ENCODE peak calls at places on chromosomes 4 and X, in six cellular contexts. L, D, E, W, O and Q are unnamed samples.

GRCh38 chr4:159102623-159103405 is at the start of gene RAPGEF2:
- DNase-seq in L (peak), D (peak), E (peak), W (peak), O (peak), Q (peak)

GRCh38 chrX:63275127-63275526 is 76.0 kb downstream of the SPIN4 start:
- DNase-seq in L (peak), D (peak), E (peak), W (peak), O (peak), Q (peak)

GRCh38 chrX:14095702-14096101 is 66.0 kb upstream of the GEMIN8 start:
- DNase-seq in L (peak), D (peak), E (peak), W (peak), O (peak), Q (peak)

GRCh38 chrX:149762696-149763614 is 10.9 kb upstream of the HSFX1 start:
- DNase-seq in L (no peak), D (no peak), E (no peak), W (no peak), O (no peak), Q (no peak)

GRCh38 chr4:129446074-129446473 is 350.1 kb downstream of the C4orf33 start:
- DNase-seq in L (peak), D (no peak), E (no peak), W (no peak), O (no peak), Q (no peak)

GRCh38 chr4:10456270-10457254 is 664 bp downstream of the ZNF518B start:
- DNase-seq in L (peak), D (peak), E (no peak), W (peak), O (no peak), Q (peak)

GRCh38 chr4:125303058-125303457 is 11.7 kb upstream of the FAT4 start:
- DNase-seq in L (no peak), D (no peak), E (no peak), W (no peak), O (no peak), Q (no peak)

GRCh38 chr4:150974750-150975149 is 40.3 kb downstream of the LRBA start:
- DNase-seq in L (no peak), D (no peak), E (no peak), W (no peak), O (no peak), Q (no peak)

GRCh38 chr4:24568425-24568824 is 15.9 kb downstream of the DHX15 start:
- DNase-seq in L (no peak), D (no peak), E (no peak), W (no peak), O (no peak), Q (no peak)

GRCh38 chrX:19810809-19811208 is 76.6 kb downstream of the SH3KBP1 start:
- DNase-seq in L (no peak), D (no peak), E (no peak), W (no peak), O (peak), Q (no peak)

GRCh38 chrX:102651242-102651967 is at the start of gene GPRASP1:
- DNase-seq in L (no peak), D (peak), E (no peak), W (no peak), O (no peak), Q (peak)
- TF ChIP-seq POLR2AphosphoS5 in L (no peak), D (no peak), E (no peak), W (no peak), O (no peak), Q (no peak)

DNA sequence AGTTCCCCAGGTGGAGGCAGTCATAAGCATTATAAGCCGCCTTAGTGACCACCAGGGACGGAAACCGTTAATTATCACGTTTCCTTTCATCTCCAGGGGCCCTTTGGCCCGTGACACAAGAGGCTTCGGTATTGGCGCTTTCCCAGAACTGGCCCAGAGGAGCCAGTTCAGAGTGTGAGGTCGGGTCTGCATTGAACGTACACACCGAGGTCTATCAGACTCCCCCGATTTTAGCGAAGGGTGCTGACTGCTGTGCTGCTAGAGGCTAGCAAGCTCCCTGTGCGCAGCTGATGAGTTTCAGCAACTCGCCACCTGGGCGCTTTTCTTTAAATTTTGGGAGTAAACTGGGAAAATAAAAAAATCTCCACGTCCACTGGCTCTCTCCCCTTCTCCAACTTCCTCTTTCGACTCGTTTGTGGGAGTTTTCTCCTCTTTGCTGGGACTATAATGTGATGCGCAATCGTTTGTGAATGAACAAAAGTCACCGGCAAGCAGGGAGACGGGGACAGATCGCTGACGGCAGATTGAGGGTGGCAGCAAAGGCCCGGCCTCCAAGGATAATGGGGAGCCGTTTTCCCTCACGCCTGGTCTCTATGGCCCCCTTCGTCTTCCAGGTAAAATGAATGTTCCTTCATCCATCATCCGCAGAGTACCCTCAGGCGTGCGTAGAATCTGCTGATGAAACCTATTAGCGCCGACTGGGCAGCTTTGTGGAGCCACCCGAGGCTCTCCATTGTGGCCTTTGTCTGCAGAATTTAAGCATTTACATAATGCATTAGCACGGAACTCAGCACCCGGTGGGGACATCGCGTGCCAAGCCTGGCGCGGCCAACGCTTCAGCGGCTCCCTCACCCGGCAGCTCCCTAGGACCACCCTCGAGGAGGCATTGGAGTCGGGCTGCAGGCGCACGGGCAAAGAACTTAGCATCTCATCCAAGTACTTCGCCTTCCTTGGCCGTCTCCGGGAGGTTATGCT is 1.6 kb upstream of the LRAT start:
- DNase-seq in L (no peak), D (peak), E (no peak), W (no peak), O (no peak), Q (no peak)
- TF ChIP-seq EZH2 in L (no peak), D (peak), E (no peak), W (no peak), O (no peak), Q (peak)

GRCh38 chr4:1794809-1795303 is 1.8 kb downstream of the FGFR3 start:
- DNase-seq in L (no peak), D (no peak), E (no peak), W (no peak), O (no peak), Q (no peak)

GRCh38 chr4:1793940-1794808 is 1.1 kb downstream of the FGFR3 start:
- DNase-seq in L (no peak), D (no peak), E (no peak), W (peak), O (no peak), Q (peak)

GRCh38 chr4:1793496-1793840 is 375 bp downstream of the FGFR3 start:
- DNase-seq in L (no peak), D (no peak), E (no peak), W (peak), O (no peak), Q (no peak)

GRCh38 chr4:1792158-1792831 is 798 bp upstream of the FGFR3 start:
- DNase-seq in L (no peak), D (no peak), E (no peak), W (no peak), O (no peak), Q (no peak)

DNA sequence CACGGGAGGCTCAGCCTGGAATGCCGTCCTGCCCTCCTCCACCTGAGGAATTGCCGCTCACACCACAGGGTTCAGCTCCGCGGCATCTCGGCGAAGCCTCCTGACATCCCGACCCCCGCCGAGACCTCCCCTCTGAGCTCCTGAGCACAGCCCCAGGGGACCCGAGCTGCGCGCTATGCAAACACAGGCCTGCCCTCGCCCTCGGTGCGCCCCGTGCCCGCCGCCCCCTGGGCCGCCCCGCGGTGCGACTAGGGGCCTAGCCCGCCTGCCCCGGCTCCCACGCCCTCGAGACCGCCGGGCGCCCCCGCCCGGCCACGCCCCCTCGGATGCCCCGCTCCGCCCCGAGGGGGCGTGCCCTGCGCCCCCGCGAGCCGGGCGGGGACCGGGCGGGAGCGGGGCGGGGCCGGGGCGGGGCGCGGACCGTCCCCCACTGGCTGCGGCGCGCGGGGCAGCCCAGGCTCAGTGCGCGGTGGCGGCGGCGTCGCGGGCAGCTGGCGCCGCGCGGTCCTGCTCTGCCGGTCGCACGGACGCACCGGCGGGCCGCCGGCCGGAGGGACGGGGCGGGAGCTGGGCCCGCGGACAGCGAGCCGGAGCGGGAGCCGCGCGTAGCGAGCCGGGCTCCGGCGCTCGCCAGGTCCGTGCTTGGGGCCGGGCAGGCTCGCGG is at the start of gene FGFR3:
- DNase-seq in L (no peak), D (peak), E (no peak), W (peak), O (peak), Q (no peak)
- H3K4me3 ChIP-seq in L (peak), D (peak), E (no peak), W (peak), O (peak), Q (no peak)

GRCh38 chrX:75155830-75156525 is at the start of gene ABCB7:
- DNase-seq in L (peak), D (peak), E (peak), W (peak), O (peak), Q (peak)
- TF ChIP-seq POLR2AphosphoS5 in L (peak), D (peak), E (peak), W (no peak), O (peak), Q (peak)

GRCh38 chrX:44415639-44416386 is 72.3 kb upstream of the EFHC2 start:
- DNase-seq in L (no peak), D (no peak), E (no peak), W (no peak), O (no peak), Q (no peak)
- TF ChIP-seq EZH2 in L (no peak), D (no peak), E (no peak), W (no peak), O (no peak), Q (no peak)

GRCh38 chr4:89700766-89701165 is 136.2 kb downstream of the SNCA start:
- DNase-seq in L (no peak), D (no peak), E (no peak), W (no peak), O (no peak), Q (no peak)
- H3K4me3 ChIP-seq in L (no peak), D (no peak), E (no peak), W (no peak), O (no peak), Q (no peak)

DNA sequence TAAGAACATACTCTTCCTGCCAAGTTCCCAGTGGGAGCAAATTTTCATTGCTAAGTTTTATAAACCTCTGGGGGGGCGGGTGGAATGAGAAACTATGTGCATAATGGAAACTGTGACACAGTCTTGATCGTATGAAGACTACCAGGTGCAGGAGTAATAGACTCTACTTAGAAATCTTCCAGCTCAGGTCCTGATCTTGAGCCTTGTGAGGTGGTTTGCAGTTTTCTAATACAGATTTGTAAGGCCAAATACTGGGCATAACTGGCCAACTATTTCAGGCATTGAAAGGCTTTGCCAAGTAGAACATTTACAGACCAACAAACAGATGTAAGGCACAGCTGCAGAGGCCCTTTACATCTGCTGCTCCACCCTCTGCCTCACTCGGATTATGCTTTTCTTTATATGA is 89.7 kb upstream of the CBR4 start:
- DNase-seq in L (no peak), D (no peak), E (peak), W (no peak), O (peak), Q (peak)
- TF ChIP-seq POLR2AphosphoS5 in L (no peak), D (no peak), E (no peak), W (no peak), O (no peak), Q (no peak)

DNA sequence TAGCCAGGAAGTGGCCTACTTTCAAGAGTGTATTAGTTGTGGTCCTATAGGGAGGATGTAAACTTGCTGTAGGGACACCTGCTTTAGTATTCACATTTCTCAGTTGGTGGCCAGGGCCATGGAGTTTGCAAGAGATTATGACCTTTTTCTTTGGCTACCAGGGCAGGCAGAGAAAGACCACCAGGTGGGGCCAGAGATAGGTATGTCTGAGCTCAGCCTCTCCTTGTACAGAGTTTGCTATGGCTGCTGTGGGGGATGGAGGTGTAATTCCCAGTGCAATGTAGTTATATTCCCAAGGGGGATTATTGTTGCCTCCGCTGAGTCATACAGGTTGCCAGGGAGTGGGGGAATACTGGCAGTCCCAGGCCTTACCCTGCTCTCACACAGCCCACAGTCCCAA is 26.3 kb upstream of the DACH2 start:
- DNase-seq in L (no peak), D (peak), E (no peak), W (peak), O (no peak), Q (no peak)
- TF ChIP-seq EZH2 in L (no peak), D (no peak), E (no peak), W (no peak), O (no peak), Q (no peak)

GRCh38 chr4:2867758-2868491 is 24.3 kb downstream of the ADD1 start:
- DNase-seq in L (no peak), D (no peak), E (no peak), W (peak), O (peak), Q (peak)
- H3K4me3 ChIP-seq in L (no peak), D (no peak), E (no peak), W (no peak), O (no peak), Q (no peak)

GRCh38 chr4:8440491-8441311 is at the start of the genes ACOX3 and TRMT44:
- DNase-seq in L (peak), D (peak), E (peak), W (peak), O (peak), Q (peak)
- TF ChIP-seq POLR2AphosphoS5 in L (peak), D (peak), E (peak), W (peak), O (peak), Q (peak)